ENCODE peak calls at places on chromosomes 4 and X, in seven cellular contexts. N is hepatic stellate cell; R is caudate nucleus; I is RWPE1; Y is BJ; H is uterus; Q is activated CD4-positive, alpha-beta T cell treated with anti-CD3 and anti-CD28 coated beads for 48 hours. B is an unnamed sample.

GRCh38 chr4:183140911-183141320 is 41.9 kb downstream of the WWC2 start:
- DNase-seq in N (no peak), R (no peak), I (no peak), Y (peak; percentile 62), H (no peak), Q (no peak), B (no peak)

GRCh38 chr4:84319124-84319523 is 180.0 kb downstream of the NKX6-1 start:
- DNase-seq in N (no peak), R (no peak), I (no peak), Y (no peak), H (no peak), Q (no peak), B (no peak)

GRCh38 chrX:71378752-71379151 is 12.6 kb downstream of the TAF1 start:
- DNase-seq in N (no peak), R (no peak), I (no peak), Y (no peak), H (no peak), Q (no peak), B (no peak)

GRCh38 chr4:53484911-53485459 is 106.3 kb downstream of the LNX1 start:
- DNase-seq in N (no peak), R (no peak), I (no peak), Y (no peak), H (no peak), Q (no peak), B (no peak)

GRCh38 chrX:22357621-22358020 is 84.9 kb downstream of the CBLL2 start:
- DNase-seq in N (no peak), R (no peak), I (no peak), Y (no peak), H (no peak), Q (no peak), B (no peak)

GRCh38 chr4:168724243-168724642 is 227.4 kb downstream of the PALLD start:
- DNase-seq in N (no peak), R (no peak), I (no peak), Y (no peak), H (no peak), Q (no peak), B (no peak)

GRCh38 chr4:121189811-121190210 is 25.7 kb upstream of the TNIP3 start:
- DNase-seq in N (no peak), R (no peak), I (no peak), Y (no peak), H (no peak), Q (peak; percentile 43), B (peak; percentile 71)

GRCh38 chr4:177573487-177573886 is 131.2 kb upstream of the AGA start:
- DNase-seq in N (no peak), R (no peak), I (peak; percentile 74), Y (peak; percentile 31), H (no peak), Q (no peak), B (no peak)

GRCh38 chrX:48083212-48083611 is 11.8 kb upstream of the ZNF630 start:
- DNase-seq in N (peak; percentile 55), R (no peak), I (peak; percentile 68), Y (peak; percentile 2), H (peak; percentile 21), Q (peak; percentile 55), B (peak; percentile 66)

GRCh38 chr4:24060932-24061331 is 171.1 kb upstream of the PPARGC1A start:
- DNase-seq in N (no peak), R (no peak), I (no peak), Y (no peak), H (no peak), Q (no peak), B (no peak)

GRCh38 chr4:103443324-103443723 is 245.2 kb upstream of the CENPE start:
- DNase-seq in N (no peak), R (no peak), I (peak; percentile 17), Y (no peak), H (no peak), Q (no peak), B (no peak)

GRCh38 chrX:151754042-151754419 is 19.5 kb downstream of the CNGA2 start:
- DNase-seq in N (no peak), R (no peak), I (peak; percentile 69), Y (peak; percentile 51), H (no peak), Q (no peak), B (no peak)

GRCh38 chr4:153514001-153514526 is 47.9 kb downstream of the TMEM131L start:
- DNase-seq in N (no peak), R (no peak), I (no peak), Y (peak; percentile 57), H (no peak), Q (no peak), B (no peak)

GRCh38 chr4:41644288-41644914 is 104.1 kb downstream of the PHOX2B start:
- DNase-seq in N (peak; percentile 4), R (peak; percentile 9), I (peak; percentile 35), Y (no peak), H (no peak), Q (peak; percentile 49), B (peak; percentile 42)

GRCh38 chr4:176077561-176077960 is 11.9 kb downstream of the WDR17 start:
- DNase-seq in N (no peak), R (no peak), I (peak; percentile 6), Y (no peak), H (no peak), Q (no peak), B (no peak)

GRCh38 chr4:114364857-114365256 is 233.8 kb upstream of the UGT8 start:
- DNase-seq in N (peak; percentile 48), R (no peak), I (no peak), Y (peak; percentile 77), H (no peak), Q (no peak), B (no peak)

GRCh38 chr4:108694423-108694822 is 44.0 kb downstream of the OSTC start:
- DNase-seq in N (no peak), R (no peak), I (no peak), Y (no peak), H (no peak), Q (no peak), B (no peak)

GRCh38 chrX:72054776-72055495 is 76.8 kb downstream of the RTL5 start:
- DNase-seq in N (no peak), R (no peak), I (no peak), Y (no peak), H (no peak), Q (no peak), B (no peak)

GRCh38 chr4:103197765-103198110 is 405 bp downstream of the CENPE start:
- DNase-seq in N (no peak), R (no peak), I (no peak), Y (no peak), H (no peak), Q (no peak), B (no peak)

GRCh38 chrX:132169554-132169953 is 41.7 kb upstream of the FRMD7 start:
- DNase-seq in N (no peak), R (no peak), I (no peak), Y (no peak), H (no peak), Q (no peak), B (no peak)

GRCh38 chrX:136636121-136636520 is 11.8 kb upstream of the CD40LG start:
- DNase-seq in N (no peak), R (no peak), I (no peak), Y (no peak), H (no peak), Q (no peak), B (no peak)

GRCh38 chr4:5722328-5722727 is 11.3 kb downstream of the EVC start:
- DNase-seq in N (peak; percentile 66), R (no peak), I (no peak), Y (no peak), H (no peak), Q (no peak), B (no peak)

GRCh38 chrX:13091111-13091765 is 46.8 kb upstream of the FAM9C start:
- DNase-seq in N (no peak), R (no peak), I (no peak), Y (no peak), H (no peak), Q (peak; percentile 30), B (peak; percentile 61)

GRCh38 chr4:7945709-7946380 is 6.2 kb upstream of the AFAP1 start:
- DNase-seq in N (no peak), R (no peak), I (no peak), Y (no peak), H (no peak), Q (no peak), B (no peak)

GRCh38 chr4:122762520-122762919 is 30.0 kb downstream of the BBS12 start:
- DNase-seq in N (no peak), R (no peak), I (no peak), Y (no peak), H (no peak), Q (no peak), B (peak; percentile 28)

GRCh38 chr4:168723020-168723419 is 226.2 kb downstream of the PALLD start:
- DNase-seq in N (no peak), R (no peak), I (no peak), Y (peak; percentile 19), H (no peak), Q (no peak), B (no peak)

GRCh38 chr4:16085822-16086221 is 2.0 kb upstream of the PROM1 start:
- DNase-seq in N (no peak), R (no peak), I (no peak), Y (no peak), H (no peak), Q (no peak), B (no peak)

GRCh38 chrX:130118396-130118795 is 8.1 kb upstream of the ELF4 start:
- DNase-seq in N (no peak), R (no peak), I (no peak), Y (no peak), H (peak; percentile 47), Q (no peak), B (peak; percentile 44)

GRCh38 chrX:112662559-112663427 is 16.9 kb downstream of the LHFPL1 start:
- DNase-seq in N (no peak), R (no peak), I (no peak), Y (no peak), H (no peak), Q (no peak), B (no peak)

GRCh38 chr4:64617813-64618212 is 208.6 kb upstream of the TECRL start:
- DNase-seq in N (no peak), R (no peak), I (peak; percentile 26), Y (no peak), H (no peak), Q (no peak), B (no peak)

GRCh38 chrX:70062961-70063550 is 799 bp downstream of the OTUD6A start:
- DNase-seq in N (no peak), R (no peak), I (no peak), Y (no peak), H (no peak), Q (no peak), B (no peak)

GRCh38 chrX:7108995-7109634 is 38.4 kb upstream of the STS start:
- DNase-seq in N (peak; percentile 21), R (no peak), I (no peak), Y (no peak), H (no peak), Q (no peak), B (no peak)

GRCh38 chrX:40852573-40852972 is 117.2 kb upstream of the MED14 start:
- DNase-seq in N (no peak), R (no peak), I (no peak), Y (no peak), H (no peak), Q (no peak), B (no peak)

GRCh38 chr4:38082424-38083374 is 122.5 kb downstream of the PTTG2 start:
- DNase-seq in N (peak; percentile 69), R (no peak), I (no peak), Y (peak; percentile 31), H (peak; percentile 54), Q (no peak), B (no peak)

GRCh38 chr4:167052631-167053085 is 181.6 kb downstream of the SPOCK3 start:
- DNase-seq in N (no peak), R (no peak), I (no peak), Y (no peak), H (no peak), Q (no peak), B (no peak)

B was measured in activated CD8-positive, alpha-beta T cell treated with anti-CD3 and anti-CD28 coated beads for 36 hours.